ENCODE peak calls at places on chromosomes 12 and 14, in four cellular contexts. One of them, this sample, is unnamed.

GRCh38 chr12:12723147-12723680 is 6.0 kb downstream of the CDKN1B start:
- DNase-seq in T-helper 9 cell: no peak
- DNase-seq in HTR-8/SVneo: no peak
- DNase-seq in activated CD4-positive, alpha-beta T cell treated with anti-CD3 and anti-CD28 coated beads, Interleukin-2, amount 50 U/mL, for 48 hours: no peak
- DNase-seq in this sample: no peak

GRCh38 chr12:77938301-77938700 is 107.6 kb downstream of the NAV3 start:
- DNase-seq in T-helper 9 cell: no peak
- DNase-seq in HTR-8/SVneo: no peak
- DNase-seq in activated CD4-positive, alpha-beta T cell treated with anti-CD3 and anti-CD28 coated beads, Interleukin-2, amount 50 U/mL, for 48 hours: no peak
- DNase-seq in this sample: no peak

GRCh38 chr14:91329615-91330014 is 85.1 kb upstream of the GPR68 start:
- DNase-seq in T-helper 9 cell: no peak
- DNase-seq in HTR-8/SVneo: no peak
- DNase-seq in activated CD4-positive, alpha-beta T cell treated with anti-CD3 and anti-CD28 coated beads, Interleukin-2, amount 50 U/mL, for 48 hours: no peak
- DNase-seq in this sample: no peak

GRCh38 chr12:49627752-49628360 is 4.5 kb downstream of the PRPF40B start:
- DNase-seq in T-helper 9 cell: no peak
- DNase-seq in HTR-8/SVneo: peak; percentile 28
- DNase-seq in activated CD4-positive, alpha-beta T cell treated with anti-CD3 and anti-CD28 coated beads, Interleukin-2, amount 50 U/mL, for 48 hours: no peak
- DNase-seq in this sample: no peak

GRCh38 chr12:125092872-125093680 is 27.8 kb downstream of the AACS start:
- DNase-seq in T-helper 9 cell: no peak
- DNase-seq in HTR-8/SVneo: no peak
- DNase-seq in activated CD4-positive, alpha-beta T cell treated with anti-CD3 and anti-CD28 coated beads, Interleukin-2, amount 50 U/mL, for 48 hours: no peak
- DNase-seq in this sample: no peak

GRCh38 chr14:34203271-34203722 is 252.4 kb upstream of the EGLN3 start:
- DNase-seq in T-helper 9 cell: no peak
- DNase-seq in HTR-8/SVneo: no peak
- DNase-seq in activated CD4-positive, alpha-beta T cell treated with anti-CD3 and anti-CD28 coated beads, Interleukin-2, amount 50 U/mL, for 48 hours: no peak
- DNase-seq in this sample: no peak

GRCh38 chr12:21138016-21138415 is 7.0 kb downstream of the SLCO1B1 start:
- DNase-seq in T-helper 9 cell: no peak
- DNase-seq in HTR-8/SVneo: no peak
- DNase-seq in activated CD4-positive, alpha-beta T cell treated with anti-CD3 and anti-CD28 coated beads, Interleukin-2, amount 50 U/mL, for 48 hours: no peak
- DNase-seq in this sample: no peak

GRCh38 chr14:64755661-64756265 is 51.5 kb downstream of the PLEKHG3 start:
- DNase-seq in T-helper 9 cell: peak; percentile 77
- DNase-seq in HTR-8/SVneo: no peak
- DNase-seq in activated CD4-positive, alpha-beta T cell treated with anti-CD3 and anti-CD28 coated beads, Interleukin-2, amount 50 U/mL, for 48 hours: peak; percentile 76
- DNase-seq in this sample: peak; percentile 20

GRCh38 chr12:106147956-106148355 is 9.2 kb upstream of the NUAK1 start:
- DNase-seq in T-helper 9 cell: no peak
- DNase-seq in HTR-8/SVneo: no peak
- DNase-seq in activated CD4-positive, alpha-beta T cell treated with anti-CD3 and anti-CD28 coated beads, Interleukin-2, amount 50 U/mL, for 48 hours: no peak
- DNase-seq in this sample: no peak

GRCh38 chr14:77508249-77508648 is 9.6 kb upstream of the ISM2 start:
- DNase-seq in T-helper 9 cell: no peak
- DNase-seq in HTR-8/SVneo: no peak
- DNase-seq in activated CD4-positive, alpha-beta T cell treated with anti-CD3 and anti-CD28 coated beads, Interleukin-2, amount 50 U/mL, for 48 hours: no peak
- DNase-seq in this sample: no peak

GRCh38 chr14:93333631-93334095 is 827 bp upstream of the BTBD7 start:
- DNase-seq in T-helper 9 cell: no peak
- DNase-seq in HTR-8/SVneo: no peak
- DNase-seq in activated CD4-positive, alpha-beta T cell treated with anti-CD3 and anti-CD28 coated beads, Interleukin-2, amount 50 U/mL, for 48 hours: no peak
- DNase-seq in this sample: no peak

GRCh38 chr14:40252817-40253447 is 820.7 kb upstream of the FBXO33 start:
- DNase-seq in T-helper 9 cell: no peak
- DNase-seq in HTR-8/SVneo: no peak
- DNase-seq in activated CD4-positive, alpha-beta T cell treated with anti-CD3 and anti-CD28 coated beads, Interleukin-2, amount 50 U/mL, for 48 hours: no peak
- DNase-seq in this sample: no peak

GRCh38 chr14:72332871-72333270 is 400.6 kb downstream of the RGS6 start:
- DNase-seq in T-helper 9 cell: no peak
- DNase-seq in HTR-8/SVneo: no peak
- DNase-seq in activated CD4-positive, alpha-beta T cell treated with anti-CD3 and anti-CD28 coated beads, Interleukin-2, amount 50 U/mL, for 48 hours: no peak
- DNase-seq in this sample: no peak

GRCh38 chr12:54447917-54448316 is 25.5 kb downstream of the GTSF1 start:
- DNase-seq in T-helper 9 cell: no peak
- DNase-seq in HTR-8/SVneo: no peak
- DNase-seq in activated CD4-positive, alpha-beta T cell treated with anti-CD3 and anti-CD28 coated beads, Interleukin-2, amount 50 U/mL, for 48 hours: no peak
- DNase-seq in this sample: no peak

GRCh38 chr12:92034858-92035401 is 110.7 kb downstream of the BTG1 start:
- DNase-seq in T-helper 9 cell: peak; percentile 16
- DNase-seq in HTR-8/SVneo: peak; percentile 33
- DNase-seq in activated CD4-positive, alpha-beta T cell treated with anti-CD3 and anti-CD28 coated beads, Interleukin-2, amount 50 U/mL, for 48 hours: peak; percentile 60
- DNase-seq in this sample: peak; percentile 29

GRCh38 chr12:127149226-127149964 is 1117.6 kb upstream of the TMEM132C start:
- DNase-seq in T-helper 9 cell: no peak
- DNase-seq in HTR-8/SVneo: no peak
- DNase-seq in activated CD4-positive, alpha-beta T cell treated with anti-CD3 and anti-CD28 coated beads, Interleukin-2, amount 50 U/mL, for 48 hours: no peak
- DNase-seq in this sample: no peak

GRCh38 chr12:104615048-104615561 is 158.4 kb downstream of the CHST11 start:
- DNase-seq in T-helper 9 cell: no peak
- DNase-seq in HTR-8/SVneo: no peak
- DNase-seq in activated CD4-positive, alpha-beta T cell treated with anti-CD3 and anti-CD28 coated beads, Interleukin-2, amount 50 U/mL, for 48 hours: no peak
- DNase-seq in this sample: no peak

This sample was measured in T-helper 2 cell treated with Interferon-gamma antibody and Interleukin-4, amounts not matched to agents 5 μg/mL and 100 μg/mL, for 36 hours.